ENCODE peak calls at places on chromosomes 12 and 14, in six cellular contexts. Q is BE2C; T is DND-41; F is cardiac fibroblast; N is globus pallidus; W is activated CD4-positive, CD25-positive, alpha-beta regulatory T cell treated with anti-CD3 and anti-CD28 coated beads, Interleukin-2, amount 50 U/mL, for 72 hours. Y is an unnamed sample.

GRCh38 chr12:50550530-50551223 is 45.9 kb downstream of the DIP2B start:
- DNase-seq in Q (no peak), T (no peak), F (peak; percentile 64), N (no peak), W (no peak), Y (no peak)

GRCh38 chr12:19946549-19946948 is 421.8 kb upstream of the PDE3A start:
- DNase-seq in Q (peak; percentile 56), T (no peak), F (peak; percentile 97), N (no peak), W (no peak), Y (no peak)

GRCh38 chr12:106145539-106146447 is 7.0 kb upstream of the NUAK1 start:
- DNase-seq in Q (no peak), T (no peak), F (peak; percentile 38), N (peak; percentile 77), W (no peak), Y (no peak)

GRCh38 chr12:118164798-118165486 is 29.0 kb downstream of the PEBP1 start:
- DNase-seq in Q (peak; percentile 37), T (no peak), F (peak; percentile 47), N (no peak), W (no peak), Y (no peak)

GRCh38 chr12:110224379-110225304 is 56.4 kb upstream of the ATP2A2 start:
- DNase-seq in Q (peak; percentile 39), T (no peak), F (peak; percentile 91), N (peak; percentile 61), W (no peak), Y (no peak)

GRCh38 chr12:26046886-26047285 is 78.0 kb downstream of the BHLHE41 start:
- DNase-seq in Q (no peak), T (no peak), F (no peak), N (no peak), W (no peak), Y (no peak)

GRCh38 chr14:61813101-61813596 is 50.9 kb downstream of the SNAPC1 start:
- DNase-seq in Q (no peak), T (no peak), F (no peak), N (no peak), W (no peak), Y (no peak)

GRCh38 chr12:47156167-47156736 is 76.5 kb upstream of the AMIGO2 start:
- DNase-seq in Q (no peak), T (no peak), F (peak; percentile 61), N (no peak), W (no peak), Y (no peak)

GRCh38 chr14:22558221-22558913 is 30.7 kb downstream of the DAD1 start:
- DNase-seq in Q (no peak), T (no peak), F (no peak), N (no peak), W (peak; percentile 80), Y (no peak)

GRCh38 chr14:100677925-100678765 is 48.5 kb upstream of the DLK1 start:
- DNase-seq in Q (peak; percentile 98), T (no peak), F (no peak), N (peak; percentile 65), W (no peak), Y (no peak)

Y was measured in CD14-positive monocyte.